ENCODE peak calls at places on chromosomes 1 and 21, in six cellular contexts. J is adipocyte, W is fibroblast of pulmonary artery, E is uterus, Q is ovary, M is kidney. C is an unnamed sample.

GRCh38 chr1:242129103-242129502 is 130.2 kb upstream of the MAP1LC3C start:
- DNase-seq in Q (no peak), J (peak), W (no peak), M (no peak), E (no peak), C (no peak)

GRCh38 chr21:41045534-41046268 is 122.3 kb upstream of the BACE2 start:
- DNase-seq in W (no peak), E (no peak), Q (no peak), J (no peak), M (no peak), C (no peak)

GRCh38 chr1:153277852-153278251 is 18.4 kb downstream of the LORICRIN start:
- DNase-seq in Q (no peak), M (no peak), J (no peak), E (no peak), W (no peak), C (no peak)

GRCh38 chr1:166383137-166383536 is 216.3 kb upstream of the FAM78B start:
- DNase-seq in J (no peak), M (no peak), Q (no peak), W (no peak), E (no peak), C (no peak)

GRCh38 chr21:39111928-39112327 is 71.3 kb downstream of the PSMG1 start:
- DNase-seq in Q (no peak), E (no peak), M (no peak), J (no peak), W (peak), C (no peak)

GRCh38 chr1:14765773-14766172 is 167.3 kb downstream of the KAZN start:
- DNase-seq in J (no peak), M (peak), W (no peak), Q (no peak), E (no peak), C (no peak)

GRCh38 chr1:205536759-205537361 is 32.4 kb downstream of the CDK18 start:
- DNase-seq in W (no peak), M (peak), J (no peak), Q (no peak), E (peak), C (no peak)

GRCh38 chr1:192974701-192975100 is 84.5 kb downstream of the UCHL5 start:
- DNase-seq in E (no peak), J (peak), Q (no peak), M (no peak), W (peak), C (peak)

GRCh38 chr1:67560580-67561285 is 124.3 kb upstream of the GADD45A start:
- DNase-seq in M (no peak), Q (no peak), W (peak), E (peak), J (peak), C (peak)

GRCh38 chr1:20380616-20381035 is 90.0 kb downstream of the VWA5B1 start:
- DNase-seq in E (no peak), J (peak), W (peak), Q (no peak), M (no peak), C (peak)

GRCh38 chr1:174160603-174161002 is 1.3 kb downstream of the RABGAP1L start:
- DNase-seq in W (no peak), M (no peak), E (no peak), Q (no peak), J (no peak), C (no peak)
- H3K4me3 ChIP-seq in W (peak), M (peak), E (peak), Q (peak), J (peak), C (peak)

DNA sequence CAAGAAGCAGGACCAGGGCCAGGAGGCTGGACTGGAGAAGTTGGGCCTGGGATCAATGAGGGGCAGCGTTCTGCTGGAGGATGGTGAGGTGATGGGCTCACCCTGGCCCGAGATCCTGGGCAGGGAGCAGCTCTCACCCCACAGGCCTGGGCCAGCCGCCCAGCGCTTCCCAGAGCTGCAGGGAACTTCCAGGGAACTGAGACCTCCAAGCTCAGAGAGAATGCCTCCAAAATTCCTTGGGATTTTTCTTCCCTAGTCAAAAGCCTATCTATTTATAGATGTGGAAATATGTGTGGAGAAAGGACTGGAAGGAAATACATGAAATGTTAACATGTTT is 121.2 kb downstream of the SPSB1 start:
- DNase-seq in M (peak), Q (no peak), J (peak), E (no peak), W (peak), C (no peak)
- H3K4me3 ChIP-seq in M (no peak), Q (no peak), J (peak), E (no peak), W (no peak), C (no peak)

DNA sequence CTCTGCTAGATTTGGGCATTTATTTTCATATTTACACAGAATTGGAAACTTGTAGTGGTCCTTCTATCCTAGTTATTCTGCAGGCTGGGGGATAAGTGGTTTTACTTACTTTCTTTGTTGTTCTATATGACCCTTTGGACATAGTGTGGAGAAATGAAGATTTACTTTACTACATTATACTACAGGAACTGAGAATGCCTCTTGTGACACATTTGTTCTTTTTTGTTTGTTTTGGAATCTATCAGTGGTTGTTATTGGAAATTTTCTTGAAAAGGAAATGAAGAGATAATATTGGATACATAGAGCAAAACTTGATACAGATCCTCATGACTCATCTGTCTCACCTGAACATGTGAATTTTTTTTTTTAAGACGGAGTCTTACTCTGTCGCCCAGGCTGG is 146.1 kb upstream of the DPYD start:
- DNase-seq in E (no peak), Q (no peak), M (no peak), J (no peak), W (no peak), C (no peak)
- H3K4me3 ChIP-seq in E (no peak), Q (no peak), M (no peak), J (no peak), W (no peak), C (no peak)

GRCh38 chr1:162631546-162632233 is 574 bp upstream of the DDR2 start:
- DNase-seq in M (no peak), W (peak), E (peak), J (peak), Q (peak), C (peak)
- H3K4me3 ChIP-seq in M (peak), W (peak), E (peak), J (peak), Q (peak), C (peak)

GRCh38 chr1:31642366-31642765 is 2.3 kb downstream of the PEF1 start:
- DNase-seq in E (no peak), Q (no peak), J (no peak), M (no peak), W (no peak), C (no peak)

GRCh38 chr1:31644560-31645273 is at the start of gene PEF1:
- DNase-seq in E (peak), W (peak), M (peak), J (peak), Q (peak), C (peak)

GRCh38 chr1:31643976-31644559 is 608 bp downstream of the PEF1 start:
- DNase-seq in M (no peak), E (no peak), Q (no peak), W (no peak), J (no peak), C (no peak)

GRCh38 chr1:31640964-31641363 is 3.7 kb downstream of the PEF1 start:
- DNase-seq in M (no peak), Q (no peak), E (no peak), J (no peak), W (no peak), C (no peak)

GRCh38 chr1:31642897-31643296 is 1.8 kb downstream of the PEF1 start:
- DNase-seq in M (no peak), W (no peak), Q (no peak), E (no peak), J (no peak), C (no peak)
- H3K4me3 ChIP-seq in M (no peak), W (no peak), Q (no peak), E (no peak), J (no peak), C (no peak)

GRCh38 chr1:42529724-42530161 is 66.7 kb downstream of the CCDC30 start:
- DNase-seq in M (no peak), Q (no peak), E (no peak), W (peak), J (peak), C (peak)
- H3K4me3 ChIP-seq in M (peak), Q (no peak), E (no peak), W (no peak), J (no peak), C (peak)

GRCh38 chr1:65067491-65068201 is 80.4 kb upstream of the AK4 start:
- DNase-seq in Q (peak), J (peak), W (peak), E (peak), M (peak), C (peak)

GRCh38 chr1:65068202-65069011 is 79.6 kb upstream of the AK4 start:
- DNase-seq in W (peak), J (peak), E (peak), M (no peak), Q (no peak), C (peak)

GRCh38 chr1:65066379-65066765 is 81.6 kb upstream of the AK4 start:
- DNase-seq in Q (no peak), M (no peak), J (no peak), E (no peak), W (no peak), C (peak)

GRCh38 chr1:65066766-65067490 is 81.1 kb upstream of the AK4 start:
- DNase-seq in J (peak), Q (peak), W (peak), M (peak), E (peak), C (peak)

DNA sequence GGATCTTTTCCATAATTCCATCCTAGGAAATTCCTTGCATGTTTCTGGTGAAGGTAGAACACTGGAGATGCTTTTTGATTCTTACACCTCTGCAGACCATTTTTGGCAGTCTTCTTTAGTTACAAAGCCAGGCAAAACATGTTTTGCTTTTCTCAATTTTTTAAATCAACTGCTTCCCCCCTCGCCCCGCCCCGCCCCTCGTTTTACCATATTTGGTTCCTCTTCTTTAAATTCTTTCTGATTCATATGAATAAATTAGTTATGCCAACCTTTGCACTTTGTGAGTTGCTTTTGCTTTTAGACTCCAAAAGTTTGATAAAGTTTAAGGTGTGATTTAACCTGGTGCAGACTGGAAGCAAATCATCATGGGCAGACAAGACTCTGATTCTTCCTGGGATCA is 78.8 kb upstream of the AK4 start:
- DNase-seq in J (no peak), M (no peak), Q (no peak), E (no peak), W (no peak), C (no peak)
- H3K4me3 ChIP-seq in J (peak), M (peak), Q (peak), E (peak), W (peak), C (no peak)

GRCh38 chr1:1355376-1355775 is 3.0 kb downstream of the MXRA8 start:
- DNase-seq in W (no peak), Q (no peak), M (peak), E (no peak), J (peak), C (peak)
- H3K4me3 ChIP-seq in W (no peak), Q (peak), M (no peak), E (peak), J (peak), C (no peak)

C was measured in fibroblast of villous mesenchyme.